ENCODE peak calls at places on chromosomes 3 and 15, in four cellular contexts. V is H9, W is SK-N-SH, G is HCT116. F is an unnamed sample.

GRCh38 chr15:78024141-78024567 is 53.4 kb downstream of the TBC1D2B start:
- DNase-seq in V (no peak), W (no peak), G (no peak), F (no peak)

GRCh38 chr3:193827039-193827669 is 234.1 kb downstream of the OPA1 start:
- DNase-seq in V (no peak), W (peak; percentile 19), G (no peak), F (no peak)

GRCh38 chr3:127546970-127547733 is 43.4 kb downstream of the TPRA1 start:
- DNase-seq in V (no peak), G (no peak), W (peak; percentile 74), F (no peak)

GRCh38 chr3:139830817-139831216 is 104.2 kb upstream of the CLSTN2 start:
- DNase-seq in W (peak; percentile 76), G (no peak), V (peak; percentile 40), F (no peak)

GRCh38 chr3:152696962-152697361 is 138.0 kb upstream of the P2RY1 start:
- DNase-seq in W (no peak), G (no peak), V (no peak), F (no peak)

GRCh38 chr3:52143616-52144015 is 10.6 kb downstream of the POC1A start:
- DNase-seq in G (no peak), W (no peak), V (no peak), F (no peak)

GRCh38 chr3:192915306-192915705 is 2.4 kb downstream of the MB21D2 start:
- DNase-seq in G (no peak), W (peak; percentile 21), V (peak; percentile 55), F (no peak)

GRCh38 chr3:189635385-189635784 is 4.2 kb downstream of the TP63 start:
- DNase-seq in G (no peak), W (no peak), V (peak; percentile 64), F (no peak)

GRCh38 chr15:79952329-79952728 is 18.7 kb downstream of the BCL2A1 start:
- DNase-seq in W (no peak), G (no peak), V (no peak), F (no peak)

GRCh38 chr3:69330891-69331400 is 54.9 kb downstream of the FRMD4B start:
- DNase-seq in G (no peak), W (no peak), V (no peak), F (no peak)

GRCh38 chr3:17070560-17070959 is 185.8 kb downstream of the PLCL2 start:
- DNase-seq in V (peak; percentile 59), G (no peak), W (no peak), F (no peak)

GRCh38 chr3:59573911-59574310 is 524.1 kb upstream of the CFAP20DC start:
- DNase-seq in W (no peak), G (no peak), V (no peak), F (no peak)

GRCh38 chr3:86990734-86991481 is at the start of gene VGLL3:
- DNase-seq in V (peak; percentile 92), G (no peak), W (peak; percentile 42), F (no peak)

GRCh38 chr3:98402507-98402906 is 12.0 kb downstream of the OR5K3 start:
- DNase-seq in G (no peak), V (no peak), W (no peak), F (no peak)
- H3K9me3 ChIP-seq in G (peaks cover 10% of the 10 kb centered on the region), V (no peaks in the 10 kb centered on the region), W (no peaks in the 10 kb centered on the region), F (no peaks in the 10 kb centered on the region)

GRCh38 chr3:5115506-5116162 is 6.5 kb upstream of the ARL8B start:
- DNase-seq in W (no peak), G (no peak), V (no peak), F (no peak)
- H3K9ac ChIP-seq in W (no peak overlapping the region), G (no peak overlapping the region), V (no peak overlapping the region), F (no peak overlapping the region)

GRCh38 chr15:75114327-75114726 is 87.4 kb upstream of the C15orf39 start:
- DNase-seq in G (no peak), V (no peak), W (no peak), F (no peak)

GRCh38 chr15:75112278-75112847 is 89.0 kb downstream of the PPCDC start:
- DNase-seq in G (no peak), V (no peak), W (no peak), F (no peak)

GRCh38 chr15:75117993-75118392 is 83.7 kb upstream of the C15orf39 start:
- DNase-seq in V (no peak), G (no peak), W (no peak), F (no peak)

GRCh38 chr15:75112848-75113492 is 88.7 kb upstream of the C15orf39 start:
- DNase-seq in V (no peak), G (no peak), W (no peak), F (no peak)

DNA sequence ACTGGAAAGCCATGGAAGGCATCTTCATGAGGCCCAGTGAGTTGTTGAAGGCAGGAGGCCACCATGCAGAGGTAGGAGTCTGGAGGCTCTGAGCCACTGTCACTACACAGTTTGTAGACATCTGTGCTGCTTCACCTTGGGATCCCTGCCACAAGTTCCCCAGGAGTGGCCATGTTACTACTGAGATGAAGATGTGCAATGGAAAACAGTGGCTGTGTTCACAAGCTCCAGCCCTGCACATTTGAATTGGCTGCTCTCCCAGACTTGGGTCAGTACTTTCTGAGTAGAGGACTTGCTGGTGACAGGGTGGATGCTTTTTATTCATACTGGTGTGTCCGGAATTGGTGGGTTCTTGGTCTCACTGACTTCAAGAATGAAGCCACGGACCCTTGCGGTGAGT is 86.9 kb upstream of the C15orf39 start:
- DNase-seq in V (no peak), G (no peak), W (no peak), F (no peak)
- H3K9me3 ChIP-seq in V (no peaks in the 10 kb centered on the region), G (peaks cover 5% of the 10 kb centered on the region), W (peaks cover 8% of the 10 kb centered on the region), F (no peaks in the 10 kb centered on the region)

GRCh38 chr3:160012108-160012507 is 23.5 kb downstream of the IL12A start:
- DNase-seq in V (no peak), G (no peak), W (no peak), F (no peak)
- H3K9ac ChIP-seq in V (no peak overlapping the region), G (no peak overlapping the region), W (no peak overlapping the region), F (no peak overlapping the region)

DNA sequence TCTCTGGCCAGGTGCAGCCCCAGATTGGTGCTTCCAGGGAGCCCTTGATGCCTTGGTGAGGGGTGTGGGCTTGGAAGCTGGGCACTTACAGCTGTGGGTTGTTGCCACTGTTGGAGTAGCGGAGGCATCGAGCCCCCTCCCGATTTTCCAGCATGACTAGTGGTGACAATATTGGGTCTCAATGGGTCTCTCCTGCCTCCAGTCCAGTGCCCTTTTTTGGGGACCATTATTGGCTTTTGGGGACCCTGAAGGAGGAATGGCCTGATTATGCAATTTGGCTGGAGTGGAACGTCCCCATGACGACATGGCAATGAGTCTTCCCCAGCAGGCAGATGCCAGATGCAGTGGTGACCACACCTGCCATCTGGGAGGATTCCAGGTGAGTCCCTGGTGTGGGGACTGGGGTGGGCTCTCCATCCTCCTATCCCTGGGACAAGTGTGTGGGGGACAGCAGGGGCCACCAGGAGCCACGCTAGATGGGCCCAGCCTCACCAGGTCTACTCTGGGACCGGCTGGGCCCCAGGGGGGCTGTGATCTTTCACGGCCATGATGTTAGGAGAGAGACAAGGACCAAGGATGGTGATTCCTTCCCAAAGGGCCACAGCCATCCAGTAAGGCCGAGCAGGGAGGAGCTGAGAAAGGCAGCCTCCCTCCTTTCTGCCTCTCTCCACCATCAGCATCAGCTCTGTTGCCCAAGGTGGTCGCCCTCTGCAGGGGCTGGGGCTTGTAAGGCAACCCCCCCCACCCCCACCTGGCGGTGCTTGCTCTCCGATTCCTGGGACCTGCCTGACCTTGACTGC is 196.8 kb downstream of the GOLGA6L6 start:
- DNase-seq in G (no peak), W (peak; percentile 26), V (peak; percentile 33), F (no peak)
- H3K9me3 ChIP-seq in G (peaks cover 69% of the 10 kb centered on the region), W (no peaks in the 10 kb centered on the region), V (peaks cover 87% of the 10 kb centered on the region), F (peaks cover 19% of the 10 kb centered on the region)

DNA sequence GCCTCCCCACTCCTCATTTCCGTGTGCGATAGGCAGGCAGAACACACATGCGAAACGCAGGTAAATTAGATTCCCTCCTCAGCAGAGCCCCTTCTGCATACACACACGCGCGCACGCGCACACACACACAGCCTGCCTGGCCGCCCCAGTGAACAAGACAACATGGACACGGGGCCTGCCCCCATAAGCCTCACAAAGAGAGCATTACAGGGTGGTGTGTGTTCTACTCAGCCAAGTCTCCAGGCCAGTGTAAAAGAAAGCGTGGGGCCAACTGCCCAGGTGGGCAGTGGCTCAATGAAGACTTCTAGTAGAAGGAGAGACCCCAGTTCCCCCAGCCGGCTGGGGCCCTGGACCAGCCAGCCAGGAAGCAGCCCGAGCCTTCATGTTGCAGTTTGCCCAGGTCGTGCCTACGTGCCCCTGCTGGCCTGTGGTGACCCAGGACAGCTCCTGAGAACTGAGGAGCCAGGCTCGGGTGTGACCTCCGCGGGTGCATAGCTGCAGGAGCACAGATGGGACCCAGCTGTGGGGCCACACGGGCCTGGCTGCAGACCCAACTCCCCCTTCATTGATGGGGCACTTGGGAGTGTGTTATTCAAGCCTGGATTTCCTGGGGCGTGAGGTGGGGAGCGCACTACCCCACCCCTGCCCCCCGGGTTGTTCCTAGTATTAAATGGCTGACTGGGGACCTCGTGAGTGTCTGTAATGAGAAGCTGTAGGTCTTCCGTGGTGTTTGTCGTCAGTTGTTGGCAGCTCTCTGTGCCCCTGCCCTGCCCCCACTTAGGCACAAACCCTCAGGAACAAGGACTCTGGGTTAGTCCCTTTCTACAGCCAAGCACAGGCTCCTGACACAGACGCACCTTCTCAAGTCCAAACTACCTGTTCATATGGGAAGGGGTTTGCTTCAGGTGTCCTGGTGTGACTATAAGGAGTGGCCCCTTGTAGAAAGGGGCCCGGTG is 39.3 kb downstream of the IDH2 start:
- DNase-seq in V (no peak), W (no peak), G (no peak), F (no peak)
- H3K9ac ChIP-seq in V (no peak overlapping the region), W (no peak overlapping the region), G (no peak overlapping the region), F (no peak overlapping the region)

DNA sequence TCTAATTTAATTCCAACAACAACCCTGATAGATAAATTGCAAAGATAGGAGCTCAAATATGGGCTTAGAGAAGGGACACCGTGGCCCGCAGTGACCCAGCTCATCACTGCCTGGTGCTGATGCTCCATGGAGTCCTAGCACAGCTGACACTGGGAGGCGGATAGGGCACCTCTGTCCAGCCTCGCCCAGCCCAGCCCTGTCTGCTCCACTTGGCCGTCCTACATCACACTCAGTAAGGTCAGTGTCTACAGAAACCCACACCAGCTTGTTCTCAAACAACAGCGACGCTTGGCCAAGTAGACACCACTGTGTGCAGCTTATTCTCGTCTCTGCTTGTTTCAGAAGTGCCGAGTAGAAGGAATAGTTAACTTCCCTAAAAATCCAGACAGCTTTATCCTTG is 33.9 kb downstream of the GABRB3 start:
- DNase-seq in W (no peak), G (no peak), V (no peak), F (no peak)
- H3K9me3 ChIP-seq in W (no peaks in the 10 kb centered on the region), G (peaks cover 7% of the 10 kb centered on the region), V (no peaks in the 10 kb centered on the region), F (no peaks in the 10 kb centered on the region)

DNA sequence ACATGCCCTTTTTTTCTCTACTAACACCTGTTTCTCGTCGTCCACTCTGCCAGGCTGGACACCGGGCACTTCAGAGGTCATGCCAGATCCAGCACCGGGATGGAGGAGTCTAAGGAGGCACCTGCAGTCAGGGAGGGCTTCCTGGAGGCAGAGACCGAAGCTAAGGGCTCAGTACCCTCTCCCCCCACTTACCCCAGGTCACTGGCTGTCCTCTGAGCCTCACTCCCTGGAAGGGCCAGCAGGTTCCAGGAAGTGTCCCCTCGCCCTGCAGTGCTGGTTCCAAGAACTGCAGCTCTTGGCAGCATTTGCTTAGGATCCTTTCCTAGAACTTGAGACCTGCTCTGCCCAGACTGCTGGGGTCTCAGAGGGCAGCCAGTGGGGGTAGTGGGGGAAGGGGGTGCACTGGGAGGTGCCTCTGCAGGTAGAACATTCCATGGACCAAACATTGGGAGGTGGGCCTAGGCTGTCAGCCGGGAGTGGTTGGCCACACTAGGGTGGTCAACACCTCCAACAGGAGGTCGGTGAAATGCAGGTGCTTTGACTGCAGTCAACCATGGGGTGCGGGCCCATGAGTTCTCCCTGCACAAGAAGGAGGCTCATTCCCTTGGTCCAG is 11.3 kb downstream of the CISH start:
- DNase-seq in W (no peak), G (no peak), V (no peak), F (peak; percentile 79)
- H3K9ac ChIP-seq in W (no peak overlapping the region), G (peak overlapping the region; percentile 67), V (no peak overlapping the region), F (peak overlapping the region; percentile 91)

F was measured in DND-41.